ENCODE peak calls at places on chromosomes 6 and 20, in five cellular contexts. One of them, this sample, is unnamed. For H3K9me3, the result is how much of the 10 kb centered on the place peaks cover.

GRCh38 chr6:157055863-157056262 is 267.5 kb downstream of the TMEM242 start:
- DNase-seq in pancreas: no peak
- DNase-seq in heart left ventricle: no peak
- DNase-seq in neural progenitor cell: no peak
- DNase-seq in hepatocyte: no peak
- DNase-seq in this sample: no peak

GRCh38 chr6:42523158-42523814 is 40.5 kb upstream of the UBR2 start:
- DNase-seq in pancreas: no peak
- DNase-seq in heart left ventricle: no peak
- DNase-seq in neural progenitor cell: no peak
- DNase-seq in hepatocyte: no peak
- DNase-seq in this sample: no peak

GRCh38 chr6:46974786-46975185 is 53.0 kb upstream of the ADGRF5 start:
- DNase-seq in pancreas: no peak
- DNase-seq in heart left ventricle: no peak
- DNase-seq in neural progenitor cell: no peak
- DNase-seq in hepatocyte: no peak
- DNase-seq in this sample: no peak

GRCh38 chr6:121851056-121851455 is 415.6 kb downstream of the GJA1 start:
- DNase-seq in pancreas: no peak
- DNase-seq in heart left ventricle: no peak
- DNase-seq in neural progenitor cell: peak
- DNase-seq in hepatocyte: peak
- DNase-seq in this sample: no peak

GRCh38 chr20:41177636-41178035 is 40.3 kb downstream of the PLCG1 start:
- DNase-seq in pancreas: no peak
- DNase-seq in heart left ventricle: peak
- DNase-seq in neural progenitor cell: no peak
- DNase-seq in hepatocyte: peak
- DNase-seq in this sample: no peak

GRCh38 chr6:4401408-4402367 is 266.3 kb upstream of the ECI2 start:
- DNase-seq in pancreas: no peak
- DNase-seq in heart left ventricle: peak
- DNase-seq in neural progenitor cell: no peak
- DNase-seq in hepatocyte: no peak
- DNase-seq in this sample: no peak

GRCh38 chr6:15819226-15819625 is 156.4 kb upstream of the DTNBP1 start:
- DNase-seq in pancreas: no peak
- DNase-seq in heart left ventricle: no peak
- DNase-seq in neural progenitor cell: no peak
- DNase-seq in hepatocyte: no peak
- DNase-seq in this sample: no peak

GRCh38 chr6:158002951-158003853 is 21.5 kb downstream of the SYNJ2 start:
- DNase-seq in pancreas: no peak
- DNase-seq in heart left ventricle: peak
- DNase-seq in neural progenitor cell: peak
- DNase-seq in hepatocyte: peak
- DNase-seq in this sample: no peak

GRCh38 chr6:37011656-37012378 is 6.4 kb downstream of the FGD2 start:
- DNase-seq in pancreas: no peak
- DNase-seq in heart left ventricle: no peak
- DNase-seq in neural progenitor cell: no peak
- DNase-seq in hepatocyte: no peak
- DNase-seq in this sample: no peak

GRCh38 chr20:19271879-19272651 is 59.6 kb downstream of the SLC24A3 start:
- DNase-seq in pancreas: no peak
- DNase-seq in heart left ventricle: no peak
- DNase-seq in neural progenitor cell: no peak
- DNase-seq in hepatocyte: no peak
- DNase-seq in this sample: no peak

GRCh38 chr6:145898376-145898775 is 65.8 kb downstream of the SHPRH start:
- DNase-seq in pancreas: no peak
- DNase-seq in heart left ventricle: no peak
- DNase-seq in neural progenitor cell: no peak
- DNase-seq in hepatocyte: no peak
- DNase-seq in this sample: no peak

GRCh38 chr6:153957409-153957808 is 81.6 kb upstream of the OPRM1 start:
- DNase-seq in pancreas: no peak
- DNase-seq in heart left ventricle: no peak
- DNase-seq in neural progenitor cell: no peak
- DNase-seq in hepatocyte: no peak
- DNase-seq in this sample: no peak

GRCh38 chr6:137261393-137262154 is 42.4 kb upstream of the IFNGR1 start:
- DNase-seq in pancreas: no peak
- DNase-seq in heart left ventricle: no peak
- DNase-seq in neural progenitor cell: no peak
- DNase-seq in hepatocyte: peak
- DNase-seq in this sample: no peak

GRCh38 chr20:23456416-23456815 is 3.7 kb upstream of the CST11 start:
- DNase-seq in pancreas: no peak
- DNase-seq in heart left ventricle: no peak
- DNase-seq in neural progenitor cell: no peak
- DNase-seq in hepatocyte: no peak
- DNase-seq in this sample: no peak

GRCh38 chr6:157323924-157324276 is 581 bp upstream of the TMEM242 start:
- DNase-seq in pancreas: peak
- DNase-seq in heart left ventricle: peak
- DNase-seq in neural progenitor cell: peak
- DNase-seq in hepatocyte: peak
- DNase-seq in this sample: no peak

GRCh38 chr6:95176322-95176721 is 401.0 kb upstream of the MANEA start:
- DNase-seq in pancreas: no peak
- DNase-seq in heart left ventricle: no peak
- DNase-seq in neural progenitor cell: no peak
- DNase-seq in hepatocyte: no peak
- DNase-seq in this sample: no peak

GRCh38 chr6:26556263-26557070 is 18.3 kb downstream of the HMGN4 start:
- DNase-seq in pancreas: no peak
- DNase-seq in heart left ventricle: peak
- DNase-seq in neural progenitor cell: peak
- DNase-seq in hepatocyte: peak
- DNase-seq in this sample: no peak

GRCh38 chr6:104940881-104941693 is 15.8 kb upstream of the LIN28B start:
- DNase-seq in pancreas: no peak
- DNase-seq in heart left ventricle: no peak
- DNase-seq in neural progenitor cell: peak
- DNase-seq in hepatocyte: peak
- DNase-seq in this sample: no peak

GRCh38 chr6:37624121-37624520 is 73.6 kb downstream of the MDGA1 start:
- DNase-seq in pancreas: no peak
- DNase-seq in heart left ventricle: no peak
- DNase-seq in neural progenitor cell: no peak
- DNase-seq in hepatocyte: no peak
- DNase-seq in this sample: no peak

GRCh38 chr6:15961630-15962448 is 167.0 kb upstream of the MYLIP start:
- DNase-seq in pancreas: no peak
- DNase-seq in heart left ventricle: no peak
- DNase-seq in neural progenitor cell: no peak
- DNase-seq in hepatocyte: no peak
- DNase-seq in this sample: no peak

GRCh38 chr20:47620808-47621805 is 119.4 kb downstream of the NCOA3 start:
- DNase-seq in pancreas: no peak
- DNase-seq in heart left ventricle: no peak
- DNase-seq in neural progenitor cell: peak
- DNase-seq in hepatocyte: peak
- DNase-seq in this sample: no peak

GRCh38 chr6:166583230-166583629 is 3.2 kb downstream of the RAMACL start:
- DNase-seq in pancreas: no peak
- DNase-seq in heart left ventricle: no peak
- DNase-seq in neural progenitor cell: no peak
- DNase-seq in hepatocyte: no peak
- DNase-seq in this sample: no peak

GRCh38 chr6:25485820-25486559 is 166.0 kb upstream of the SCGN start:
- DNase-seq in pancreas: no peak
- DNase-seq in heart left ventricle: peak
- DNase-seq in neural progenitor cell: no peak
- DNase-seq in hepatocyte: peak
- DNase-seq in this sample: no peak

GRCh38 chr6:99590728-99591672 is 15.6 kb upstream of the PRDM13 start:
- DNase-seq in pancreas: no peak
- DNase-seq in heart left ventricle: no peak
- DNase-seq in neural progenitor cell: peak
- DNase-seq in hepatocyte: peak
- DNase-seq in this sample: no peak

GRCh38 chr6:162636167-162636566 is 91.4 kb downstream of the PRKN start:
- DNase-seq in pancreas: no peak
- DNase-seq in heart left ventricle: no peak
- DNase-seq in neural progenitor cell: no peak
- DNase-seq in hepatocyte: no peak
- DNase-seq in this sample: no peak

GRCh38 chr20:14790771-14791517 is 453.5 kb upstream of the FLRT3 start:
- DNase-seq in pancreas: no peak
- DNase-seq in heart left ventricle: no peak
- DNase-seq in neural progenitor cell: peak
- DNase-seq in hepatocyte: no peak
- DNase-seq in this sample: no peak

GRCh38 chr6:43771858-43772570 is 2.0 kb downstream of the VEGFA start:
- DNase-seq in pancreas: peak
- DNase-seq in heart left ventricle: peak
- DNase-seq in neural progenitor cell: peak
- DNase-seq in hepatocyte: peak
- DNase-seq in this sample: no peak

GRCh38 chr20:1434571-1435336 is 31.9 kb downstream of the NSFL1C start:
- DNase-seq in pancreas: peak
- DNase-seq in heart left ventricle: no peak
- DNase-seq in neural progenitor cell: no peak
- DNase-seq in hepatocyte: no peak
- DNase-seq in this sample: peak

GRCh38 chr20:4797275-4797674 is 75.6 kb downstream of the PRND start:
- DNase-seq in pancreas: no peak
- DNase-seq in heart left ventricle: no peak
- DNase-seq in neural progenitor cell: no peak
- DNase-seq in hepatocyte: no peak
- DNase-seq in this sample: no peak

GRCh38 chr6:110398778-110399177 is 16.6 kb downstream of the DDO start:
- DNase-seq in pancreas: no peak
- DNase-seq in heart left ventricle: no peak
- DNase-seq in neural progenitor cell: no peak
- DNase-seq in hepatocyte: no peak
- DNase-seq in this sample: no peak

GRCh38 chr20:38337561-38338140 is 8.6 kb upstream of the LBP start:
- DNase-seq in pancreas: no peak
- DNase-seq in heart left ventricle: no peak
- DNase-seq in neural progenitor cell: peak
- DNase-seq in hepatocyte: peak
- DNase-seq in this sample: no peak

GRCh38 chr6:7238900-7239589 is 74.0 kb downstream of the SSR1 start:
- DNase-seq in pancreas: peak
- DNase-seq in heart left ventricle: peak
- DNase-seq in neural progenitor cell: peak
- DNase-seq in hepatocyte: peak
- DNase-seq in this sample: peak

DNA sequence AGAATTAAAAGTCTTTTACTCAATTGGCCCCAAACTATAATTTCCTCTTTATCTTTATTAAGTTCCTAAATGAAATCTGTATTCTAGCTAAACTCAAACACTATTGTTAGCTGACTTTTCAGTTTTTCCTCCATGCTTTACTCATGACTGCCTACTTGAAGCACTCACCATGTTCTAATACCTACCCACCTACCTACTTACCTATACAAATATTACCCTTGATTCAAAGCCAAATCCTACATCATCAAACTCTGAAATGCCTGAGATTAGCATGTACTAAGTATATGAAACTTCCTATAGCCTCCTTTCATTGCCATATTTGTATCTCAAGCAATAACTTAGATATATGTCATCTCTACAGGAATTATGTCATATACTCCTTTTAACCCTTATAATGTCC is 259.7 kb downstream of the HDGFL1 start:
- DNase-seq in pancreas: no peak
- DNase-seq in heart left ventricle: no peak
- DNase-seq in neural progenitor cell: no peak
- DNase-seq in hepatocyte: no peak
- DNase-seq in this sample: no peak
- H3K9me3 ChIP-seq in pancreas: under half
- H3K9me3 ChIP-seq in heart left ventricle: under half
- H3K9me3 ChIP-seq in neural progenitor cell: under half
- H3K9me3 ChIP-seq in hepatocyte: under half
- H3K9me3 ChIP-seq in this sample: under half

GRCh38 chr20:29878777-29879442 is 1378.6 kb upstream of the DEFB115 start:
- DNase-seq in pancreas: no peak
- DNase-seq in heart left ventricle: no peak
- DNase-seq in neural progenitor cell: no peak
- DNase-seq in hepatocyte: no peak
- DNase-seq in this sample: no peak
- H3K9me3 ChIP-seq in pancreas: under half
- H3K9me3 ChIP-seq in heart left ventricle: under half
- H3K9me3 ChIP-seq in neural progenitor cell: under half
- H3K9me3 ChIP-seq in hepatocyte: under half
- H3K9me3 ChIP-seq in this sample: under half

GRCh38 chr6:91970700-91971099 is 1383.8 kb upstream of the MAP3K7 start:
- DNase-seq in pancreas: no peak
- DNase-seq in heart left ventricle: no peak
- DNase-seq in neural progenitor cell: no peak
- DNase-seq in hepatocyte: no peak
- DNase-seq in this sample: no peak

DNA sequence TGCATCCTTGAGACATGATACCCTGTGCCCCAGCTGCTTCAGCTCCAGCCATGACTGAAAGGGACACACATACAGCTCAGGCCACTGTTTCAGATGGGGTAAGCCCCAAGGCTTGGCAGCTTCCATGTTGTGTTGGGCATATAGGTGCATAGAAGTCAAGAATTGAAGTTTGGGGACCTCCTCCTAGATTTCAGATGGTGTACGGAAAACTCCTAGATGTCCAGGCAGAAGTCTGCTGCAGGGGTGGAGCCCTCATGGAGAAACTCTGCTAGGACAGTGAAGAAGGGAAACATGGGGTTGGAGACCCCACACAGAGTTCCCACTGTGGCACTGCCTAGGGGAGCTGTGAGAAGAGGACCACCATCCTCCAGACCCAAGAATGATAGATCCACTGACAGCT is 1379.0 kb upstream of the MAP3K7 start:
- DNase-seq in pancreas: no peak
- DNase-seq in heart left ventricle: no peak
- DNase-seq in neural progenitor cell: no peak
- DNase-seq in hepatocyte: no peak
- DNase-seq in this sample: no peak
- H3K9me3 ChIP-seq in pancreas: under half
- H3K9me3 ChIP-seq in heart left ventricle: under half
- H3K9me3 ChIP-seq in neural progenitor cell: under half
- H3K9me3 ChIP-seq in hepatocyte: under half
- H3K9me3 ChIP-seq in this sample: under half

GRCh38 chr6:303263-303662 is 11.0 kb downstream of the DUSP22 start:
- DNase-seq in pancreas: no peak
- DNase-seq in heart left ventricle: no peak
- DNase-seq in neural progenitor cell: no peak
- DNase-seq in hepatocyte: no peak
- DNase-seq in this sample: no peak

GRCh38 chr6:301929-302705 is 9.8 kb downstream of the DUSP22 start:
- DNase-seq in pancreas: no peak
- DNase-seq in heart left ventricle: no peak
- DNase-seq in neural progenitor cell: no peak
- DNase-seq in hepatocyte: no peak
- DNase-seq in this sample: no peak

GRCh38 chr6:303948-304558 is 11.8 kb downstream of the DUSP22 start:
- DNase-seq in pancreas: no peak
- DNase-seq in heart left ventricle: no peak
- DNase-seq in neural progenitor cell: peak
- DNase-seq in hepatocyte: no peak
- DNase-seq in this sample: no peak

GRCh38 chr6:301526-301925 is 9.2 kb downstream of the DUSP22 start:
- DNase-seq in pancreas: no peak
- DNase-seq in heart left ventricle: no peak
- DNase-seq in neural progenitor cell: no peak
- DNase-seq in hepatocyte: no peak
- DNase-seq in this sample: no peak

GRCh38 chr6:302760-303159 is 10.5 kb downstream of the DUSP22 start:
- DNase-seq in pancreas: no peak
- DNase-seq in heart left ventricle: no peak
- DNase-seq in neural progenitor cell: no peak
- DNase-seq in hepatocyte: no peak
- DNase-seq in this sample: no peak
- H3K9me3 ChIP-seq in pancreas: under half
- H3K9me3 ChIP-seq in heart left ventricle: under half
- H3K9me3 ChIP-seq in neural progenitor cell: under half
- H3K9me3 ChIP-seq in hepatocyte: under half
- H3K9me3 ChIP-seq in this sample: under half